ENCODE peak calls at places on chromosomes 5 and 9, in seven cellular contexts. A is GM12878, I is HCT116, Y is GM23338, N is HepG2, B is K562, H is SK-N-SH. G is an unnamed sample.

GRCh38 chr5:1792842-1793266 is 6.8 kb downstream of the MRPL36 start:
- DNase-seq in A (peak; percentile 99), Y (no peak), I (no peak), H (no peak), N (no peak), B (peak; percentile 55), G (no peak)

GRCh38 chr5:40831346-40832210 is 3.4 kb downstream of the RPL37 start:
- DNase-seq in I (no peak), A (no peak), Y (no peak), B (no peak), H (no peak), N (no peak), G (no peak)

GRCh38 chr5:72477176-72477575 is 30.0 kb downstream of the ZNF366 start:
- DNase-seq in B (no peak), I (no peak), A (no peak), H (no peak), Y (no peak), N (no peak), G (no peak)

GRCh38 chr5:65986796-65987195 is 60.4 kb downstream of the ERBIN start:
- DNase-seq in A (no peak), B (no peak), Y (no peak), N (no peak), I (no peak), H (no peak), G (no peak)

GRCh38 chr5:14416709-14417108 is 164.9 kb upstream of the OTULINL start:
- DNase-seq in H (no peak), I (no peak), N (no peak), B (no peak), Y (no peak), A (no peak), G (no peak)

GRCh38 chr9:105503873-105504272 is 54.1 kb upstream of the FKTN start:
- DNase-seq in Y (peak; percentile 17), B (peak; percentile 14), H (no peak), A (peak; percentile 52), I (no peak), N (no peak), G (no peak)

GRCh38 chr5:21219966-21220365 is 1232.0 kb upstream of the CDH18 start:
- DNase-seq in H (peak; percentile 2), N (no peak), B (no peak), I (no peak), Y (no peak), A (no peak), G (no peak)

GRCh38 chr5:173454381-173454763 is 126.2 kb upstream of the STC2 start:
- DNase-seq in A (no peak), Y (no peak), H (no peak), N (peak; percentile 39), I (no peak), B (peak; percentile 20), G (peak; percentile 75)

GRCh38 chr5:176730815-176731475 is 79.4 kb upstream of the UNC5A start:
- DNase-seq in H (no peak), I (no peak), N (no peak), Y (no peak), A (peak; percentile 7), B (no peak), G (no peak)

GRCh38 chr9:19641046-19641445 is 147.8 kb downstream of the SLC24A2 start:
- DNase-seq in A (no peak), N (no peak), H (no peak), B (peak; percentile 11), I (no peak), Y (peak; percentile 52), G (peak; percentile 10)
- TF ChIP-seq REST in A (no peak), N (no peak), H (no peak), B (no peak), I (no peak), Y (no peak), G (no peak)

GRCh38 chr5:179367491-179367890 is 22.2 kb upstream of the ADAMTS2 start:
- DNase-seq in B (no peak), A (no peak), N (no peak), I (no peak), H (no peak), Y (no peak), G (no peak)

GRCh38 chr5:179368806-179369529 is 23.7 kb upstream of the ADAMTS2 start:
- DNase-seq in N (no peak), A (no peak), I (no peak), B (no peak), H (no peak), Y (no peak), G (no peak)

GRCh38 chr5:179370490-179371122 is 25.3 kb upstream of the ADAMTS2 start:
- DNase-seq in N (no peak), B (no peak), H (no peak), I (no peak), Y (no peak), A (no peak), G (no peak)

GRCh38 chr5:179369530-179369884 is 24.2 kb upstream of the ADAMTS2 start:
- DNase-seq in A (no peak), B (no peak), I (no peak), Y (no peak), H (no peak), N (no peak), G (no peak)

DNA sequence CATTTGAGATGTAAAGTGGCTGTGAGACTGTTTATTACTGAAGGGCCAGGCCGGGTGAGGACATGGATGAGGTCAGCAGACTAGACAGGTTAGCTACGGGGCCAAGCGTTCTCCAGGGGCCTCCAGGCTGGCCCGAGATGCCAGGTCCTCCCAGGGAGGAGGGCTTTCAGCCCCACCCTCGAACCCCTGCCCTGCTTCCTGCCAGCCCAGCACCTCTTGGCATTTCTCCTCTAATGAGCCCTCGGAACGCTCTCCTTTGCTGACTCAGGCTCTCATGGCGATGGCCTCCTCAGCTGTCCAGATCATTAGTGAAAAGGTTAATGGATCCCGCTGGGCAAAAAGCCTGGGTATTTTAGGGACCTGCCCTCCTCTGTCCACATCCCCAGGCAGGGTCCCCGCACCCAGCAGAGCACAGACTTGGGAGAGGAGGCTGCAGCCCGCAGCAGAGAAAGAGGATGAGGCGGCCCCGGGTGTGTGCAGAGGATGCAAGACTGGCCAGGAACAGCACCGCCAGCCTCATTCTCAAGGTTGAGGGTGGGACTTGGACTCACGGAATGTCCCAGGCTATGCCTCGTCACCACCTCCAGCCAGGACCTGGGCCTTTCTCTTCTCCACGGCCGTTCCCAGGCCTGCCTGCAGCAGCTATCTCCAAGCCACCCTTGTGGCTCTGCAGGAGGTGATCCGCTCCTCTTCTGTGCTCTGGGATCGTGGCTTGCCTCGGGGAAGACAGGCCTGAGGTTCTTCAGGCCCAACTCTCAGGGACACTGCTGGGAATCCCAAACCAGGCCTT is 22.9 kb upstream of the ADAMTS2 start:
- DNase-seq in B (no peak), N (no peak), Y (no peak), H (no peak), I (no peak), A (no peak), G (no peak)
- TF ChIP-seq REST in B (no peak), N (no peak), Y (no peak), H (no peak), I (no peak), A (no peak), G (no peak)

DNA sequence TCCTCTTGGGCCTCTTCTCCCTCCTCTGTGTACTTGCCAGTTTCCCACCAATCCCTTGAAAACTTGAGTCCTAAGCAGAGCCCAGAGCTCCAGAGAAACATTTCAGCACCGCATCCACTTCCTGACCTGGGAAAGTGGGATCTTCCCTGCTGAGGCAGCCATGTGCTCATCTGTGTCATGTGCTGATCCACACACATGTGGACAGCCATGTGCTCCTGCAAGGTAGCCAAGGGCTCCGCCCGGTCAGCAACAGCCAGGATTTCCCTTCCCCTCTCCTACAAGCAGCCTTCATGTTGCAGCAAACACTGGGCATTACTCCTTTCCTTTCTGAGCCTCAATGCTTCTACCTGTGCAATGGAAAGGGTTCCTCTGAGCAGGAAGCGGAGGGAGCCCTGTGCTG is 1.9 kb upstream of the CDX1 start:
- DNase-seq in B (no peak), N (no peak), I (no peak), Y (no peak), H (no peak), A (no peak), G (no peak)
- TF ChIP-seq REST in B (no peak), N (no peak), I (no peak), Y (no peak), H (no peak), A (no peak), G (no peak)

DNA sequence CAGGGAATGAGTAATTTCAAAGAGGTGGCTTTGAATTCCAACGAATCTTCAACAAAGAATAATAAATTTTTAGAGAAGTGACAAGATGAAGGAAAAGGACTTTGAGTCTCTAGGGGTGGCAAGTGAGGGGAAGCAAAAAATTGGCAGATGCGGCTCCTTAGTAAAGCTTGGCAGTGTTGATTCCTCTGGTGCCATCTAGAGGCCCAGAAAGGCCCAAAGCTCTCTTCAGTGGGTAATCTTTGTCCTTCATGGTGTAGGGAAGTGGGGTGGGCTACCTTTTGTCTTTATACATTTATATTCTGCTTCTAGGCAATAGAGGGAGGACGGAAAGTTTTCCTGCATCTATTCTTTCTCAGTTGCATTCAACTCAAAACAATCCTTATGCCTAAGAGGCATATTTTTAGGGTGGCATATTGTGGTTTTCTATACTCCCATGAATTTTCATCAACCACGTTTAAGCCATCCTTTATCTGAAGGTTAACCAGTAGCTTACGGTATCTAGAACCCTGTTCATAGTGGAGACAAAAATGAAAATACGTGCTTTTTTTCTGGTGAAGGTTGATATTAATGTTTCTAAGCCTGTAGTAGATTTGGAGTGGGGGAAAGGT is 17.5 kb upstream of the ROPN1L start:
- DNase-seq in I (peak; percentile 8), N (peak; percentile 13), H (peak; percentile 43), B (peak; percentile 41), Y (peak; percentile 79), A (no peak), G (peak; percentile 59)
- TF ChIP-seq REST in I (no peak), N (no peak), H (no peak), B (no peak), Y (no peak), A (no peak), G (no peak)

DNA sequence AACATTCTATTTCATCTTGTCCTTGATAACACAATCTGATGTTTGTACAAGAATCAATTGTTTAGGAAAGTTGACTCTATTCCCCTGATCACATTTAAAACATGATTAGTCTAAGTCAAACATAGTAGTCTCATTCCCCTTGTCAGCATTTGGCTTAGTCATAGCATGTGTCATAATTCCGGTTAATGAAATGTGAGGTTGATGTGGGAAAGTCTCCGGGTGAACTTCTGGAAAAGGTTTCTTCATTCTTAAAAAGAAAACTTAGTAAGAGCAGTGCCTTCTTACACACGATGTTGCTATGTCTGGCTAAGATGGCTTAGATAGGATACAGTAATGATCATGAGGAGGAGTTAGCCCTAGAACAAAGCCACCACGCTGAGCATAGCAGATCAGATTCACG is 462.5 kb upstream of the PAPPA start:
- DNase-seq in H (no peak), Y (no peak), A (no peak), B (no peak), N (no peak), I (no peak), G (peak; percentile 83)
- TF ChIP-seq REST in H (peak; percentile 16), Y (no peak), A (no peak), B (no peak), N (no peak), I (no peak), G (no peak)

GRCh38 chr9:114082017-114082735 is 4.1 kb upstream of the AMBP start:
- DNase-seq in Y (peak; percentile 96), H (peak; percentile 86), B (peak; percentile 85), N (peak; percentile 98), A (peak; percentile 25), I (peak; percentile 70), G (peak; percentile 92)
- TF ChIP-seq REST in Y (no peak), H (no peak), B (no peak), N (no peak), A (no peak), I (no peak), G (no peak)